ENCODE peak calls at places on chromosomes 5 and 9, in nine cellular contexts. P, I, D, N, W, G, Y, B and A are unnamed samples.

GRCh38 chr5:75547826-75548225 is 36.1 kb downstream of the POLK start:
- DNase-seq in P (no peak), I (no peak), D (no peak), N (no peak), W (no peak), G (no peak), Y (no peak), B (no peak), A (no peak)

GRCh38 chr5:110361501-110361900 is 365.0 kb downstream of the TMEM232 start:
- DNase-seq in P (peak; percentile 73), I (no peak), D (no peak), N (no peak), W (no peak), G (peak; percentile 16), Y (no peak), B (no peak), A (no peak)

GRCh38 chr5:27652505-27652904 is 614.1 kb upstream of the CDH9 start:
- DNase-seq in P (no peak), I (no peak), D (no peak), N (no peak), W (no peak), G (no peak), Y (no peak), B (no peak), A (no peak)

GRCh38 chr9:129835860-129836223 is 584 bp downstream of the USP20 start:
- DNase-seq in P (no peak), I (no peak), D (no peak), N (no peak), W (no peak), G (no peak), Y (no peak), B (peak; percentile 17), A (no peak)

GRCh38 chr5:402615-403359 is 40.2 kb upstream of the EXOC3 start:
- DNase-seq in P (no peak), I (no peak), D (no peak), N (no peak), W (no peak), G (no peak), Y (no peak), B (no peak), A (no peak)

GRCh38 chr5:172284275-172284971 is 859 bp upstream of the UBTD2 start:
- DNase-seq in P (peak; percentile 24), I (no peak), D (no peak), N (peak; percentile 26), W (no peak), G (peak; percentile 51), Y (peak; percentile 71), B (no peak), A (no peak)

GRCh38 chr5:155460501-155460931 is 447.0 kb downstream of the KIF4B start:
- DNase-seq in P (no peak), I (no peak), D (no peak), N (no peak), W (no peak), G (no peak), Y (no peak), B (no peak), A (no peak)

GRCh38 chr9:25003686-25004085 is 458.0 kb upstream of the IZUMO3 start:
- DNase-seq in P (no peak), I (no peak), D (no peak), N (no peak), W (no peak), G (no peak), Y (no peak), B (no peak), A (no peak)

GRCh38 chr5:101418735-101419134 is 515.7 kb upstream of the ST8SIA4 start:
- DNase-seq in P (no peak), I (no peak), D (no peak), N (no peak), W (no peak), G (no peak), Y (no peak), B (no peak), A (no peak)

GRCh38 chr5:108345541-108346171 is 36.2 kb downstream of the FBXL17 start:
- DNase-seq in P (peak; percentile 42), I (no peak), D (no peak), N (no peak), W (no peak), G (peak; percentile 13), Y (peak; percentile 3), B (peak; percentile 2), A (no peak)

GRCh38 chr9:117715411-117715989 is 11.3 kb downstream of the TLR4 start:
- DNase-seq in P (no peak), I (no peak), D (no peak), N (no peak), W (no peak), G (no peak), Y (no peak), B (no peak), A (no peak)

GRCh38 chr9:82706781-82707180 is 356.2 kb downstream of the RASEF start:
- DNase-seq in P (no peak), I (no peak), D (no peak), N (no peak), W (no peak), G (no peak), Y (no peak), B (no peak), A (no peak)

GRCh38 chr5:17061973-17062470 is 125.9 kb upstream of the MYO10 start:
- DNase-seq in P (no peak), I (no peak), D (no peak), N (no peak), W (no peak), G (no peak), Y (no peak), B (peak; percentile 52), A (no peak)

GRCh38 chr9:134396825-134397224 is 70.6 kb downstream of the RXRA start:
- DNase-seq in P (no peak), I (peak; percentile 54), D (peak; percentile 60), N (no peak), W (peak; percentile 35), G (no peak), Y (no peak), B (no peak), A (no peak)

GRCh38 chr9:98575379-98576346 is 133.1 kb downstream of the GABBR2 start:
- DNase-seq in P (no peak), I (no peak), D (no peak), N (no peak), W (no peak), G (peak; percentile 74), Y (no peak), B (no peak), A (no peak)

GRCh38 chr9:117392992-117393391 is 21.9 kb downstream of the ASTN2 start:
- DNase-seq in P (no peak), I (no peak), D (no peak), N (no peak), W (no peak), G (no peak), Y (no peak), B (no peak), A (no peak)

GRCh38 chr5:173547579-173547978 is 68.9 kb downstream of the BOD1 start:
- DNase-seq in P (no peak), I (no peak), D (no peak), N (no peak), W (no peak), G (peak; percentile 22), Y (no peak), B (no peak), A (no peak)

GRCh38 chr9:36844961-36845360 is 189.1 kb downstream of the PAX5 start:
- DNase-seq in P (no peak), I (no peak), D (no peak), N (no peak), W (no peak), G (no peak), Y (no peak), B (no peak), A (no peak)

GRCh38 chr5:44603496-44604272 is 205.1 kb upstream of the MRPS30 start:
- DNase-seq in P (no peak), I (no peak), D (no peak), N (no peak), W (no peak), G (no peak), Y (peak; percentile 8), B (no peak), A (no peak)

GRCh38 chr9:133981958-133982681 is 10.0 kb downstream of the VAV2 start:
- DNase-seq in P (no peak), I (no peak), D (no peak), N (no peak), W (no peak), G (no peak), Y (no peak), B (no peak), A (no peak)

GRCh38 chr5:129591508-129592160 is 131.5 kb downstream of the ADAMTS19 start:
- DNase-seq in P (no peak), I (no peak), D (no peak), N (no peak), W (no peak), G (no peak), Y (no peak), B (no peak), A (no peak)

GRCh38 chr5:1316941-1317340 is 22.1 kb upstream of the TERT start:
- DNase-seq in P (no peak), I (no peak), D (no peak), N (no peak), W (no peak), G (no peak), Y (no peak), B (no peak), A (no peak)

GRCh38 chr5:141496038-141496437 is 7.2 kb downstream of the PCDHGC5 start:
- DNase-seq in P (peak; percentile 90), I (no peak), D (no peak), N (no peak), W (no peak), G (no peak), Y (peak; percentile 39), B (no peak), A (no peak)

GRCh38 chr5:96880402-96881164 is 4.3 kb downstream of the ERAP2 start:
- DNase-seq in P (no peak), I (no peak), D (no peak), N (no peak), W (no peak), G (peak; percentile 25), Y (no peak), B (no peak), A (no peak)

GRCh38 chr5:96084874-96085545 is 123.4 kb upstream of the ELL2 start:
- DNase-seq in P (no peak), I (no peak), D (no peak), N (no peak), W (no peak), G (no peak), Y (no peak), B (no peak), A (no peak)

GRCh38 chr9:1939926-1940368 is 75.2 kb upstream of the SMARCA2 start:
- DNase-seq in P (no peak), I (no peak), D (no peak), N (no peak), W (peak; percentile 2), G (peak; percentile 48), Y (no peak), B (peak; percentile 17), A (no peak)

GRCh38 chr9:133476531-133476930 is 2.4 kb downstream of the SLC2A6 start:
- DNase-seq in P (no peak), I (no peak), D (no peak), N (no peak), W (no peak), G (no peak), Y (no peak), B (no peak), A (no peak)

GRCh38 chr5:32444191-32444945 is at the start of gene ZFR:
- DNase-seq in P (peak; percentile 83), I (peak; percentile 89), D (peak; percentile 93), N (peak; percentile 92), W (peak; percentile 85), G (peak; percentile 99), Y (peak; percentile 94), B (peak; percentile 92), A (peak; percentile 90)